ENCODE peak calls at places on chromosomes 5 and 9, in nine cellular contexts. F is gastrocnemius medialis, M is transverse colon, O is uterus, P is prostate gland, R is HepG2, L is ovary, E is esophagus squamous epithelium, U is spleen. Y is an unnamed sample.

GRCh38 chr5:170348069-170348702 is 41.0 kb downstream of the KCNMB1 start:
- DNase-seq in M (no peak), P (no peak), U (no peak), E (no peak), R (no peak), O (no peak), F (no peak), L (no peak), Y (no peak)

GRCh38 chr5:94745786-94746730 is 127.6 kb downstream of the SLF1 start:
- DNase-seq in M (no peak), F (no peak), L (no peak), P (no peak), U (no peak), R (no peak), E (no peak), O (no peak), Y (no peak)

GRCh38 chr5:138752951-138753793 is at the start of gene CTNNA1:
- DNase-seq in E (no peak), U (peak; percentile 93), R (peak; percentile 62), L (peak; percentile 85), O (peak; percentile 82), P (peak; percentile 79), M (peak; percentile 86), F (peak; percentile 66), Y (peak; percentile 79)

GRCh38 chr5:181167814-181168488 is 20.6 kb downstream of the OR2V2 start:
- DNase-seq in F (no peak), P (no peak), E (no peak), M (no peak), O (no peak), U (no peak), R (no peak), L (no peak), Y (no peak)

GRCh38 chr9:125544988-125545651 is 161.9 kb downstream of the MAPKAP1 start:
- DNase-seq in R (no peak), U (no peak), M (no peak), E (no peak), F (no peak), L (peak; percentile 54), P (peak; percentile 81), O (no peak), Y (no peak)

GRCh38 chr5:89929173-89929572 is 480.4 kb downstream of the CETN3 start:
- DNase-seq in R (no peak), L (no peak), U (no peak), E (no peak), F (no peak), O (no peak), M (no peak), P (no peak), Y (no peak)

GRCh38 chr9:108654566-108654965 is 201.2 kb downstream of the ACTL7B start:
- DNase-seq in M (no peak), U (no peak), E (no peak), P (no peak), R (no peak), F (no peak), O (no peak), L (no peak), Y (no peak)

GRCh38 chr5:132008163-132008473 is 3.3 kb downstream of the ACSL6 start:
- DNase-seq in F (no peak), O (no peak), P (no peak), E (no peak), U (peak; percentile 49), L (no peak), R (no peak), M (no peak), Y (no peak)

GRCh38 chr5:97094579-97095317 is 47.7 kb downstream of the LIX1 start:
- DNase-seq in U (no peak), M (no peak), E (no peak), F (no peak), L (no peak), O (no peak), R (no peak), P (no peak), Y (no peak)

GRCh38 chr9:120877276-120878034 is 467 bp upstream of the PHF19 start:
- DNase-seq in U (peak; percentile 93), R (peak; percentile 54), P (peak; percentile 32), E (no peak), M (peak; percentile 68), O (peak; percentile 66), F (no peak), L (peak; percentile 83), Y (peak; percentile 78)

GRCh38 chr9:11135856-11136255 is 523.1 kb upstream of the PTPRD start:
- DNase-seq in O (no peak), M (no peak), R (no peak), E (no peak), F (no peak), U (no peak), L (no peak), P (no peak), Y (no peak)

GRCh38 chr5:176781638-176782570 is 28.5 kb upstream of the UNC5A start:
- DNase-seq in U (peak; percentile 31), E (no peak), L (no peak), O (no peak), P (no peak), R (no peak), F (no peak), M (no peak), Y (no peak)

GRCh38 chr5:92704590-92704989 is 876.4 kb downstream of the NR2F1-AS1 start:
- DNase-seq in O (no peak), P (no peak), F (no peak), L (no peak), E (no peak), M (no peak), U (no peak), R (no peak), Y (no peak)

DNA sequence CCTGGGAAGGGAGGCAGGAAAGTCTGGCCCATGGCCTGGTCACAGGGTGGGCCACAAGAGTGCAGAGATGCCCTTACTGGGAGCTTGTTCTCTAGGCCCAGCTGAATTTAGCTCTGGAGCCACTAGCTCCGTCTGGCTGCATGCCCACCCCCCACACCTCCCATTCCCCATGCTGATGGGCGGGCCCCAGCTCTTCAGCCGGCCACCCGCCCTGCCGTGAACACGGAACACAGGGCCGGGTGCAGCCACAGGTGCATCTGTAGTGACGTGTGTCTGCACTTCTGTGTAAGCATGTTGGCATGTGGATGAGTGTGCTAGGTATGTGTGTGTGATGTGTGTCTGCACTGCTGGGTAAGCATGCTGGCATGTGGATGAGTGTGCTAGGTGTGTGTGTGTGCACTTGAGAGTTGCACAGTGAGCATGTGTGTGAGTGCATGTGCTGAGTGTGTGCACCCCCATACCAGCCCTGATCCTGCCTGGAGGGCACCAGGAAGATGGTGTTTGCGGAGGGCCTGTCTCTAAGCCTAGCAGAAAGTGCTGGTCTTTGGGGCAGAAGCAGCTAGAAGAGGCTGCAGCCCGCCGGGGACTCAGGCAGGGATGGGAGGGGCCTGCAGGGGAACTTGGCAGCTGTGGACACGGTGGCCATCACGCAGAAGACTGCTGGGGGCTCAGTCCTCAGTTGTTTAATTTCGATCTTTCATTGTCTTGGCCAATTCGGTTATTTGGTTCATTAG is 136.4 kb downstream of the CACNA1B start:
- DNase-seq in E (no peak), F (no peak), P (no peak), U (peak; percentile 56), R (no peak), O (no peak), L (no peak), M (no peak), Y (peak; percentile 43)
- H3K27me3 ChIP-seq in E (no peaks in the 10 kb centered on the region), F (no peaks in the 10 kb centered on the region), P (no peaks in the 10 kb centered on the region), U (no peaks in the 10 kb centered on the region), R (peaks cover 21% of the 10 kb centered on the region), O (no peaks in the 10 kb centered on the region), L (no peaks in the 10 kb centered on the region), M (no peaks in the 10 kb centered on the region), Y (no peaks in the 10 kb centered on the region)

DNA sequence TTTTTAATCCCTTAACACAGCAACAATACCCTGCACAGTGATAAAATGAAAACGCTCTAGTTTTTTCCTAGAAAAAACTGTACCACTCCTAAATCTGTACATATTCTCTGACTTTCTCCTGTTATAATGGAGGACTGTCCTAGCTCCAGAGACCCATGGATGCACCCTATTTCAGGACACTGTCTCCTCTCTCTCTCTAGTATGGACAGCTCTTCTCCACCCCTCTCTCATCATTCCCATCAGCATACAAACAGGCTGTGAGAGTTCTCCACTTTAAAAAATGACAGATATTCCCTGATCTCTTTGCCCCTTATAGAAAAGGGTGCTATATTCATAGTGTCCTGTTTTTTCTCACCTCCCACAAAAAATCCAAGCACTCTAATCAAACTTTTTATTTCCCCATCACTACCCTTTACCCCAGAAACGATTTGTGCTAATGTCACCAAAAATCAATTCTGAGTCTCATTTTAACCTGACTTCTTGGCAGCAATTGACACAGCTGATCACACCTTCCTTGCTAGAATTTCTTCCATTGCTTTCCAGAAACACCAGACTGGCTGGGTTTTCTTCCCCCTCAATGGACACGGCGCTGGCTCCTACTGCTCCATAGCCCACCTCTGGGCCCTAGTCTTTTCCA is 20.7 kb downstream of the ZNF608 start:
- DNase-seq in P (no peak), F (no peak), O (no peak), E (no peak), U (no peak), M (no peak), R (no peak), L (no peak), Y (no peak)
- H3K4me3 ChIP-seq in P (no peak overlapping the region), F (no peak overlapping the region), O (no peak overlapping the region), E (no peak overlapping the region), U (no peak overlapping the region), M (no peak overlapping the region), R (no peak overlapping the region), L (no peak overlapping the region), Y (no peak overlapping the region)

DNA sequence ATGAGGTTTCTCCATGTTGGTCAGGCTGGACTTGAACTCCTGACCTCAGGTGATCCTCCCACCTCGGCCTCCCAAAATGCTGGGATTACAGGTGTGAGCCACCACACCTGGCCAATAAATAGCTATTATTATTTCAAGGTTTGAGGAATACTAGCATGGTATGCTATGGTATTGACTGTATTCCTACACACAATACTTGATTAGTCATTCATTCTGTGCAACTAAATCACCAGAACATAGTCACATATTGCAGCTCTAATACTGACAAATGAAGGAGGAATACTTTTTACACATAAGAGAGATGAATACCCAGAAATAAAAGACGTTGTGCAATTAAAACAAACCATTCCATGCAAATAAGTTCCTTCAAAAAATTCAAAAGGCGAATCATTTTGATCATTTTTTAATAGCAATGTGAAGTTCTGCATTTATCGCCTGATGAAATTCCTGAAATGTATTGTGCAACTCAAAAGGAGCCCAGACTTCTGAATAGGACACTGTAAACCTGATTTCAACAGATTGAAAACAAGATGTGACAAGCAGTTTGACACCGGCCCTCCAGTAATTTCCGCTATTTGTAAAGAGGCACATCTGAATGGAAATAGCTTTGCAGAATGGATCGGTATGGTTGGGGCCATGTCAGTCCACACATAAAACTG is 687.5 kb upstream of the SEMA6A start:
- DNase-seq in L (no peak), P (no peak), O (no peak), F (no peak), E (no peak), U (no peak), M (no peak), R (no peak), Y (no peak)
- TF ChIP-seq POLR2A in L (no peak), P (no peak), O (no peak), F (no peak), E (no peak), U (no peak), M (no peak), R (no peak), Y (no peak)

GRCh38 chr5:73157399-73158303 is 15.3 kb upstream of the TMEM174 start:
- DNase-seq in M (no peak), P (no peak), U (no peak), O (no peak), E (no peak), L (no peak), R (no peak), F (no peak), Y (no peak)
- H3K27me3 ChIP-seq in M (no peaks in the 10 kb centered on the region), P (no peaks in the 10 kb centered on the region), U (no peaks in the 10 kb centered on the region), O (no peaks in the 10 kb centered on the region), E (no peaks in the 10 kb centered on the region), L (no peaks in the 10 kb centered on the region), R (peaks cover 27% of the 10 kb centered on the region), F (no peaks in the 10 kb centered on the region), Y (peaks cover 29% of the 10 kb centered on the region)

GRCh38 chr5:154813736-154814135 is 36.7 kb downstream of the FAXDC2 start:
- DNase-seq in P (no peak), M (no peak), L (no peak), R (no peak), E (no peak), U (peak; percentile 84), F (no peak), O (no peak), Y (no peak)
- H3K4me3 ChIP-seq in P (no peak overlapping the region), M (no peak overlapping the region), L (no peak overlapping the region), R (no peak overlapping the region), E (no peak overlapping the region), U (no peak overlapping the region), F (no peak overlapping the region), O (no peak overlapping the region), Y (no peak overlapping the region)